ENCODE peak calls at places on chromosomes 11 and 22, in nine cellular contexts. I is PC-3, X is Peyer's patch, Z is heart left ventricle, E is cardiac fibroblast, K is fibroblast of mammary gland, J is psoas muscle, Y is dorsolateral prefrontal cortex, N is colonic mucosa. B is an unnamed sample.
A peak's percentile ranks its signal among the peaks of the same experiment; 100 is the strongest.

GRCh38 chr22:39325392-39325932 is 6.0 kb upstream of the RPL3 start:
- DNase-seq in I (peak; percentile 48), X (no peak), Z (no peak), E (peak; percentile 32), K (peak; percentile 54), J (no peak), Y (no peak), N (no peak), B (no peak)

GRCh38 chr11:116865696-116866095 is 28.3 kb upstream of the APOA1 start:
- DNase-seq in I (no peak), X (no peak), Z (no peak), E (peak; percentile 39), K (no peak), J (no peak), Y (no peak), N (no peak), B (peak; percentile 69)

GRCh38 chr22:42434748-42435425 is 2.7 kb upstream of the NFAM1 start:
- DNase-seq in I (no peak), X (no peak), Z (no peak), E (no peak), K (no peak), J (no peak), Y (no peak), N (no peak), B (no peak)

GRCh38 chr11:18367431-18367830 is 26.9 kb upstream of the LDHA start:
- DNase-seq in I (no peak), X (no peak), Z (no peak), E (peak; percentile 28), K (peak; percentile 26), J (no peak), Y (no peak), N (no peak), B (no peak)

GRCh38 chr22:29903371-29903770 is 20.4 kb downstream of the MTMR3 start:
- DNase-seq in I (no peak), X (no peak), Z (no peak), E (no peak), K (no peak), J (no peak), Y (no peak), N (no peak), B (no peak)

GRCh38 chr11:129853508-129854228 is 38.0 kb downstream of the TMEM45B start:
- DNase-seq in I (peak; percentile 99), X (peak; percentile 88), Z (no peak), E (peak; percentile 58), K (peak; percentile 46), J (no peak), Y (no peak), N (peak; percentile 88), B (peak; percentile 54)

GRCh38 chr22:38869663-38870062 is 2.4 kb downstream of the CBX6 start:
- DNase-seq in I (no peak), X (peak; percentile 26), Z (no peak), E (no peak), K (no peak), J (no peak), Y (no peak), N (no peak), B (no peak)

GRCh38 chr11:72570893-72571741 is 103.1 kb downstream of the PDE2A start:
- DNase-seq in I (no peak), X (peak; percentile 15), Z (no peak), E (no peak), K (no peak), J (no peak), Y (no peak), N (no peak), B (no peak)

GRCh38 chr11:66850588-66851250 is 6.1 kb upstream of the LRFN4 start:
- DNase-seq in I (no peak), X (peak; percentile 36), Z (no peak), E (no peak), K (no peak), J (peak; percentile 52), Y (peak; percentile 6), N (no peak), B (no peak)

GRCh38 chr11:59918494-59918893 is 19.7 kb upstream of the OOSP1 start:
- DNase-seq in I (peak; percentile 31), X (no peak), Z (no peak), E (peak; percentile 45), K (peak; percentile 15), J (no peak), Y (no peak), N (no peak), B (peak; percentile 29)

GRCh38 chr22:36453266-36453607 is 28.2 kb downstream of the TXN2 start:
- DNase-seq in I (peak; percentile 67), X (peak; percentile 77), Z (no peak), E (no peak), K (no peak), J (no peak), Y (no peak), N (peak; percentile 53), B (no peak)

GRCh38 chr11:35721576-35722341 is 59.2 kb downstream of the TRIM44 start:
- DNase-seq in I (no peak), X (no peak), Z (no peak), E (no peak), K (no peak), J (no peak), Y (no peak), N (no peak), B (no peak)

GRCh38 chr11:124648610-124649009 is 24.9 kb downstream of the SIAE start:
- DNase-seq in I (no peak), X (no peak), Z (no peak), E (no peak), K (no peak), J (no peak), Y (no peak), N (no peak), B (no peak)

GRCh38 chr11:128399186-128399585 is 188.2 kb downstream of the ETS1 start:
- DNase-seq in I (peak; percentile 66), X (no peak), Z (no peak), E (peak; percentile 43), K (peak; percentile 77), J (no peak), Y (no peak), N (no peak), B (peak; percentile 43)

DNA sequence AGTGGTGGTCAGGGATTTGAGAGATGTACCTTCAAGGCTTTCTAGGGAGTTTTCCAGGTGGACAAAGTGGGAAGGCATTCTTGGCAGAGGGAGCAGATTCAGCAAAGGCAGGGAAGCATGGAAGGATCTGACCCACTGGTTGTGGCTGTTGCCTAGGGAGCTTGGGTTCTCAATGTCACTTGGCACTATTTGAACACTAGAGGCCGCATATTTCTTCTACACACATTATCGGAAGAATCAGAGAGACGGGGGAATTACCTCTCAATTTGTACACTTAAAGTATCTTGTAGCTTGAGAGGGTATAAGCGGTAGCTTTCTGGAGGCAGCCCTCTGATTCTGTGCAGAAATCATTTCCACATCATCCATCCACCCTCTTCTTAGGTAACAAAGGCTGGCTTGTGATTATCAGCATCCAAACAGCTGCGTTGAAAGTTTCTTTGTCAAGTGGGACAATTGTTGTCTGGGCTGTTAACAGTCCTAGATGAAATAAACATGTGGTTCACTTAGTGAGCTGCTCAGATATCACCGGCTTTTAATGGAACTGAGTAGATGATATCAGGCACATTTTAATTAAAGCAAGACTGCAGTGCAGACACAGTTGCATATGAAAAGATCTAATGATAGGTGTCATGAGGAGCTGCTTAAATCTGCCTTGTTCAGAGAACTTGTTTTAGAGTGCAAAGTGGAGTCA is 2.6 kb downstream of the NELL1 start:
- DNase-seq in I (peak; percentile 20), X (no peak), Z (no peak), E (no peak), K (no peak), J (no peak), Y (no peak), N (no peak), B (no peak)
- TF ChIP-seq CTCF in I (peak; percentile 25), X (no peak), Z (no peak), E (peak; percentile 10), K (peak; percentile 19), J (no peak), Y (peak; percentile 46), N (no peak), B (no peak)

GRCh38 chr11:82960000-82960778 is 58.7 kb downstream of the DDIAS start:
- DNase-seq in I (no peak), X (peak; percentile 58), Z (no peak), E (no peak), K (no peak), J (no peak), Y (no peak), N (no peak), B (no peak)
- H3K4me3 ChIP-seq in I (no peak overlapping the region), X (no peak overlapping the region), Z (no peak overlapping the region), E (no peak overlapping the region), K (no peak overlapping the region), J (no peak overlapping the region), Y (no peak overlapping the region), N (no peak overlapping the region), B (no peak overlapping the region)

GRCh38 chr22:23115825-23116494 is 25.8 kb downstream of the RSPH14 start:
- DNase-seq in I (no peak), X (no peak), Z (no peak), E (no peak), K (no peak), J (no peak), Y (no peak), N (no peak), B (no peak)

GRCh38 chr22:23117890-23118646 is 23.7 kb downstream of the RSPH14 start:
- DNase-seq in I (no peak), X (no peak), Z (no peak), E (no peak), K (no peak), J (peak; percentile 40), Y (no peak), N (no peak), B (no peak)

GRCh38 chr22:23117275-23117674 is 24.5 kb downstream of the RSPH14 start:
- DNase-seq in I (no peak), X (no peak), Z (no peak), E (no peak), K (no peak), J (no peak), Y (no peak), N (no peak), B (no peak)

GRCh38 chr22:23115369-23115768 is 26.4 kb downstream of the RSPH14 start:
- DNase-seq in I (no peak), X (no peak), Z (no peak), E (no peak), K (no peak), J (no peak), Y (no peak), N (no peak), B (no peak)

DNA sequence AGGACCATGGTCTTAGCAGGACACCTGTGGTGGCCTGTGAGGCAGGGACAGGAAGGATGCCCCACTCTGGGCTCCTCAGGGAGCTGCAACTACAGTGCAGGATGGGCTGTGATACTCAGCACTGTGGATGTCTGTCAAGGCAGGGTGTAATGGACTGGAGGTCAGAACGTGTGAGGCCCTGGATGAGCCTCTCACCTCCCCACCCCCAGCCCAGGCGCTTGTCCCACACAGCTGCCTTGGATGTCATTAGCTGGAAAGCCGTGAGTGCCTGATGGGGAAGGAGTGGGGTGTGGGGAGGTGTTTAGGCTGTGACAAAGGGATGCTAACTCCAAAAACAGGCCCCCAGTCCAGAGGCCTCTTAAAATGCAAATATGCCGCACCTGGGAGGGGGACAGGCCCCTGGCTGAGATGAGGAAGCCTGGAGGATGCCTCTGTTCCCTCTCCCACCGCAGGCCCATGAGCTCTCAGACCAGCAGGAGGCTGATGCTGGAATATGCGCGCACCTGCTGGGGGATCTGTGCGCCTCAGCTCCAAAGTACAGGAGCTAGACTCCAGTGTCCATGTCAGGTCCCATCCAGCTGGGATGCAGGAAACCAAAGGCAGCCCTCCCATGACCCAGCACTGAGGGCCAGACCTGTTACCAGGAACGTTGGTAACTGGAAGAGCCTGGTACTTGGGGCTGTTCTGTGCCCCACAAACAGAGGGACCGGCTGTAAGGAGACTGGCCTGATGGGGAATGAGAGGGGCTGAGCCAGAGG is 25.1 kb downstream of the RSPH14 start:
- DNase-seq in I (no peak), X (no peak), Z (no peak), E (no peak), K (no peak), J (no peak), Y (no peak), N (no peak), B (no peak)
- TF ChIP-seq CTCF in I (no peak), X (no peak), Z (no peak), E (no peak), K (no peak), J (no peak), Y (no peak), N (no peak), B (no peak)

GRCh38 chr22:48316876-48317250 is 1510.8 kb downstream of the BRD1 start:
- DNase-seq in I (no peak), X (peak; percentile 27), Z (no peak), E (no peak), K (no peak), J (peak; percentile 24), Y (peak; percentile 17), N (no peak), B (no peak)
- H3K4me3 ChIP-seq in I (no peak overlapping the region), X (no peak overlapping the region), Z (no peak overlapping the region), E (no peak overlapping the region), K (no peak overlapping the region), J (no peak overlapping the region), Y (no peak overlapping the region), N (no peak overlapping the region), B (no peak overlapping the region)

B was measured in fibroblast of the aortic adventitia.